ENCODE peak calls at places on chromosomes 6 and 20, in four cellular contexts. H, E, M and A are unnamed samples.

GRCh38 chr20:8244637-8245036 is 112.6 kb downstream of the PLCB1 start:
- DNase-seq in H (no peak), E (no peak), M (peak; percentile 50), A (no peak)

GRCh38 chr6:151808331-151809241 is 1.1 kb downstream of the ESR1 start:
- DNase-seq in E (peak; percentile 28), M (no peak), H (no peak), A (no peak)

GRCh38 chr6:29796026-29796425 is 31.6 kb upstream of the HLA-G start:
- DNase-seq in H (no peak), E (no peak), M (no peak), A (no peak)

GRCh38 chr6:21608610-21609009 is 15.1 kb downstream of the SOX4 start:
- DNase-seq in M (no peak), H (no peak), E (no peak), A (no peak)

GRCh38 chr6:56499121-56499520 is 143.6 kb downstream of the DST start:
- DNase-seq in E (no peak), H (no peak), M (no peak), A (no peak)

GRCh38 chr20:44618318-44618731 is 33.2 kb downstream of the ADA start:
- DNase-seq in H (no peak), M (no peak), E (no peak), A (no peak)

GRCh38 chr20:50834599-50835005 is 39.7 kb downstream of the BCAS4 start:
- DNase-seq in H (no peak), M (peak; percentile 51), E (no peak), A (no peak)

GRCh38 chr20:43722153-43722505 is 4.7 kb downstream of the GTSF1L start:
- DNase-seq in M (no peak), H (no peak), E (no peak), A (no peak)

GRCh38 chr6:82840571-82840970 is 225.1 kb downstream of the UBE3D start:
- DNase-seq in H (no peak), M (no peak), E (no peak), A (no peak)

GRCh38 chr20:52410182-52410647 is 218.6 kb upstream of the ZFP64 start:
- DNase-seq in H (peak; percentile 21), E (peak; percentile 12), M (no peak), A (no peak)

GRCh38 chr6:138218449-138218848 is at the start of gene PBOV1:
- DNase-seq in E (no peak), H (no peak), M (no peak), A (no peak)

GRCh38 chr20:34083137-34083536 is 28.9 kb downstream of the EIF2S2 start:
- DNase-seq in E (no peak), M (no peak), H (peak; percentile 68), A (no peak)

GRCh38 chr6:75205776-75206334 is at the start of gene COL12A1:
- DNase-seq in E (peak; percentile 32), H (no peak), M (no peak), A (no peak)

GRCh38 chr6:158322400-158322723 is 10.1 kb downstream of the TULP4 start:
- DNase-seq in M (no peak), E (no peak), H (no peak), A (no peak)

GRCh38 chr20:14189794-14190402 is 147.5 kb downstream of the FLRT3 start:
- DNase-seq in M (peak; percentile 30), H (no peak), E (peak; percentile 21), A (no peak)

GRCh38 chr6:159904497-159904911 is 13.7 kb downstream of the MAS1 start:
- DNase-seq in E (no peak), H (no peak), M (no peak), A (no peak)

GRCh38 chr20:34708621-34709043 is 4.5 kb downstream of the TP53INP2 start:
- DNase-seq in H (peak; percentile 71), E (peak; percentile 76), M (no peak), A (no peak)

DNA sequence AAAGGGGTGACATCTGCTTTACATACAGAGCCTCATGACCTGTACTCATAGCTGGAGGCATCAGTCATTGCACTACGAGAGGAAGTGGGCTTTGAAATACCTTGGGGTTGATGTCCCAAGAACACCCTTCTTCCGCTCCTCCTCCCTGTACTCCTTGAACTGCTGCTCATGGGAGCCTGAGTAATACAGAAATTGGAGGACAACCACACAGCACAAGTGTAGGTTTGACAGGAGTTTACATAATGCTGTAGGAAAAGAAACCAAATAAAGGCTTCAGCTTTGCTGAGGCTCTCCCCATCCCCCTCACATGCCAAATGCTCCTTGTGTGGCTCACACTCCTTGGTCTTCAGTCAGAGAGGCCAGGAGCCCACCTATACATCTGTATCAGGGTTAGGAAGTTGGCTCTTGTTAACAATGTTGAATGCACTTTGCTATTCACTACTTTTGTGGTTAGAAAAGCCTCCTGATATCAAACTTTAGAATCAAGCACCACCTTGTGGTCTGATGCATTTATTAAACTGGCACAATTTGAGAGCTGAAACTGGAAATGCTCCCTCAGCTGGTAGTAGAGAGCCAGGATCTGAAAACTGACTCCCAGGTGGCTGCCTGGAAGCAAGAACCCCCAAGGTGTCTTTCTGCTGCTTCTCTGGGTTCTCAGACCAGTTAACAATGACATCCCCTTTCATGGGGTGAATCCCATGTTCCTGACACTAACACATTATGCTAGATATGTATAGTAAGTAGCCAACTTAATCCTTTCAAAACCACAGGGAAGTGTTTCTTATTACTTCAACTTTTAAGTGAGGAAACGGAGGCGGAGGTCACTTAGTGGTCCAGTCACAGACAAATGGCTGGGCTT is 56.2 kb upstream of the EDN1 start:
- DNase-seq in M (peak; percentile 67), E (peak; percentile 52), H (peak; percentile 23), A (peak; percentile 66)
- TF ChIP-seq NFIC in M (no peak), E (no peak), H (no peak), A (peak; percentile 73)

GRCh38 chr6:111403388-111403787 is 79.6 kb downstream of the REV3L start:
- DNase-seq in E (no peak), M (no peak), H (no peak), A (no peak)

DNA sequence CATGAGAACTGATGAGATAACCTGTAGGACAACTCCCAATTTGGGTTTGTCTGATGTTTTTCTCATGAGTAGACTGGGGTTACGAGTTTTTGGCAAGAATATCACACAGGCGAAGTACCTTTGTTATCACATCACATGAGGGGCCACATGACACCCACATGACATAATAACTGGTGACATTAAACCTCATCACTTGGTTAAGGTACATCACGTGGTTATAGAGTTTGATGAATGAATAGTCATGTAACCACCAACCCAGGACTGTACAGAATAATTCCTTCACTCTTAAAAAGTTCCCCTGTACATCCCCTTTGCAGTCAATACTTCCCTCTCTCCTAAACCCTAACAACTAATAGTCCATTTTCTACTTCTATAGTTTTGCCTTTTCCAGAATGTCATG is 83.4 kb downstream of the REV3L start:
- DNase-seq in M (no peak), H (no peak), E (no peak), A (no peak)
- TF ChIP-seq NFIC in M (no peak), H (no peak), E (no peak), A (no peak)

DNA sequence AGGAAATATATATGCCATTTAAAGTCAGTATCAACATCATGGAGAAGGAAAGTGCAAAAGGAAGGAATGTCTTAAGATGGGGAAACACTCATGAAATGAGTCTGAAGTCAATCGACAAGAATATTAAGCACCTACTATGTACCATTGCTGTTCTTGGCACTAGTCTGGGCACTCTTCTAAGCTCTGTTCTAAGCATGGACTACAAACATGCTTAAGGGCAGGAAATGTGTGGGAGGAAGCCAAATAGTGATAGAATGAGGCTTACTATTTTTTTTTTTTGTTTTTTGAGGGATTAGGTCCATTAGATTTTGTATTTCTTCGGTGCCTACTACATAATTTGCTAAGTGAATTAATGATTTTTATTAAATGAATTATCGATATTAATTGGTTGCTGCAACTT is 83.8 kb upstream of the SUPT3H start:
- DNase-seq in M (no peak), H (no peak), E (no peak), A (no peak)
- TF ChIP-seq NFIC in M (no peak), H (no peak), E (no peak), A (no peak)

GRCh38 chr6:90663106-90663505 is 76.2 kb upstream of the MAP3K7 start:
- DNase-seq in M (no peak), H (no peak), E (no peak), A (no peak)

GRCh38 chr6:90669420-90669819 is 82.5 kb upstream of the MAP3K7 start:
- DNase-seq in E (no peak), H (no peak), M (no peak), A (no peak)

GRCh38 chr6:90663873-90664272 is 77.0 kb upstream of the MAP3K7 start:
- DNase-seq in M (no peak), H (no peak), E (no peak), A (no peak)

GRCh38 chr6:90669846-90670245 is 83.0 kb upstream of the MAP3K7 start:
- DNase-seq in H (no peak), M (no peak), E (no peak), A (no peak)

GRCh38 chr6:90668141-90668540 is 81.3 kb upstream of the MAP3K7 start:
- DNase-seq in E (no peak), H (no peak), M (no peak), A (no peak)
- TF ChIP-seq NFIC in E (no peak), H (no peak), M (no peak), A (no peak)

DNA sequence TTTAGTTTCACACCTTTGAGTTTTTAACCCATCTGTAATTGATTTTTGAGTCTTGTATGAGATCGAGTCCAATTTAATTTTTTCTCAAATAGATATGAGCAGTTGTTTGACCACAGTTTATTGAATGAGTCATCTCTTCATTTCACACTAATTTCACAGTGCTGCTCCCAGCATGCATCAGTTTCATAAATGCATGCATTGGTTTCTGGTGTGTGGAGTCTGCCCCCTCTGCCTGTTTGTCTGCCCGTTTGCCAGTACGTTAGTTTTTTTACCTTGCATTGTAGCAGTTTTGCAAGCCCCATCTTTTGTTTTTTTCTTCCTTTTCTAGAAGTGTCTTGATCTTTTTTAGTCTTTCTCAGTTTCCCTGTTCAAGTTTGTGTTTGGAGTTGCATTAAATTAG is 11.9 kb downstream of the SLX4IP start:
- DNase-seq in M (peak; percentile 32), H (peak; percentile 25), E (peak; percentile 55), A (peak; percentile 92)
- TF ChIP-seq NFIC in M (no peak), H (no peak), E (no peak), A (peak; percentile 84)

GRCh38 chr20:31925631-31926030 is 26.2 kb downstream of the PDRG1 start:
- DNase-seq in E (no peak), M (no peak), H (no peak), A (no peak)

GRCh38 chr20:31922181-31922580 is 29.7 kb downstream of the PDRG1 start:
- DNase-seq in E (no peak), M (no peak), H (no peak), A (no peak)

GRCh38 chr20:31922588-31922987 is 29.3 kb downstream of the PDRG1 start:
- DNase-seq in M (no peak), E (no peak), H (no peak), A (no peak)

GRCh38 chr20:31924561-31924960 is 27.3 kb downstream of the PDRG1 start:
- DNase-seq in H (no peak), M (no peak), E (no peak), A (no peak)

DNA sequence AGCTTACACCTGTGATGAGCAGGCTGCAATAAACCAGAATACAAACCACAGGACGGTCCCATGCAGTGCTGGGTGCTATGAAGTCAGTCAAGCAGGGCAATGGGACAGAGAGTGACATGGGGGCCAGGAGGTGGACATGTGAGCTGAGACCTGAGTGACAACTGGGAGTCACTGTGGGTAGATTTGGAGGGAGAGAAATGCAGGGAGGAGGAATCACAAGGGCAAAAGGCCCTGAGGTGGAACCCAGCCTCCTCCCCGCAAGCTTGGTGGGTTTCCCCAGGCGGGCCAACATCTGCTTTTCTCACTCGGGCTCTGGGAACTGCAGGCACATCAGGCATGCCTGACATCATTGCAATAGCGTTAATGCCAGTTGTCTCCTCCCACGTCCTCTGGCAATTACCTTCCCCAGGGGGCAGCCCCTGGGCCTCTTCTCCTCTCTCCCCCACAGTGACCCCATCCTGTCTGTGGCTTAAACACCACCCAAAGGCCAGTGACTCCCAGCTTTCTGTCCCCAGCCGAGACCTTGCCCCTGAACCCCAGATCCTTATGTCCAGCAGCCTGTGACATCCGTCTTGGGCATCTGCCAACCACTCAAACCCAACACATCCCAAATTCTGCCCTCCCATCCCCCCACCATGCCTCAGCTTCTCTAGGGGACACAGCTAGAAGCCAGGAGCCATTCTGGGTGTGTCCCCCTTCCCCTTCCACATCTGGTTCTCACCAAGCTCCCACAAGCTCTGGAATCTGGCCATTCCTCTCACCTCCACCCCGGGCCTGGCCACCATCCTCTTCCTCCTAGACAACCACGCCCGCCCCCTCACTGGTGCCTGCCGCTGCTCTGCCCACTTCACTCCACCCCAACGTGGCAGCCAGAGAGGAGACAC is 28.2 kb downstream of the PDRG1 start:
- DNase-seq in H (no peak), M (no peak), E (peak; percentile 35), A (peak; percentile 47)
- TF ChIP-seq NFIC in H (no peak), M (no peak), E (no peak), A (peak; percentile 31)